ENCODE peak calls at places on chromosomes 13 and 19, in four cellular contexts. T is prostate gland, P is ascending aorta, E is GM06990. I is an unnamed sample.

GRCh38 chr19:38877781-38878574 is at the start of gene RINL:
- DNase-seq in T (no peak), P (no peak), E (peak), I (no peak)

GRCh38 chr19:34692541-34692940 is 15.1 kb downstream of the ZNF302 start:
- DNase-seq in T (no peak), P (no peak), E (no peak), I (no peak)

GRCh38 chr19:56951672-56952071 is 111.1 kb upstream of the PEG3 start:
- DNase-seq in T (no peak), P (no peak), E (no peak), I (no peak)

GRCh38 chr13:33931397-33931987 is 113.5 kb downstream of the RFC3 start:
- DNase-seq in T (peak), P (no peak), E (peak), I (no peak)

GRCh38 chr13:53104120-53104519 is 75.5 kb downstream of the OLFM4 start:
- DNase-seq in T (no peak), P (no peak), E (no peak), I (no peak)

GRCh38 chr13:108494991-108495661 is 134.3 kb upstream of the MYO16 start:
- DNase-seq in T (no peak), P (no peak), E (no peak), I (no peak)

GRCh38 chr19:11091343-11092153 is 2.3 kb downstream of the LDLR start:
- DNase-seq in T (peak), P (peak), E (no peak), I (peak)

GRCh38 chr13:74115138-74115537 is 19.1 kb downstream of the KLF12 start:
- DNase-seq in T (no peak), P (no peak), E (no peak), I (peak)

GRCh38 chr19:51688665-51689571 is 4.2 kb upstream of the SPACA6 start:
- DNase-seq in T (peak), P (peak), E (no peak), I (peak)

GRCh38 chr13:101065314-101065713 is 351.0 kb downstream of the NALCN start:
- DNase-seq in T (no peak), P (no peak), E (no peak), I (peak)

GRCh38 chr19:12868540-12869112 is 12.6 kb downstream of the DNASE2 start:
- DNase-seq in T (no peak), P (no peak), E (no peak), I (no peak)

GRCh38 chr13:47326061-47326460 is 429.2 kb upstream of the HTR2A start:
- DNase-seq in T (no peak), P (no peak), E (no peak), I (no peak)

GRCh38 chr13:101611491-101612475 is 159.3 kb downstream of the ITGBL1 start:
- DNase-seq in T (no peak), P (no peak), E (no peak), I (no peak)

DNA sequence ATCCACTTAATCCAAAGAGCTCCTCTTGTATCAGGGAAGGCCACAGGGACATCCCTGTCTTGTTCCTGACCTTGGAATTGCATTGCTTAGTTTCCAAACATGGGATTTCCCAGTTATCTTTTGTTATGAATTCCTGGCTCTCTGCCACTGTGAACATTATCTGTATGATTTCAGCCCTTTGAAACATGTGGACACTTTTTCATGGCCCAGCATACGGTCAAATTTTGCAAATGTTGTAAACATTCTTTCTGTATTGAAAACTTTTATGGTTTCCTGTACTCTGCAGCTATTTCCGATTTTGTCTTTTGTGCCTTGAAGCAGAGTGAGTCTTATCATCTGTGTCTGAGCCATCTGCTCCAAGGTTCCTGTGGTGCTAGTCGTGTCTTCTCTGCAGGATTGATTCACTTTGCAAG is 4.5 kb upstream of the CFAP97D2 start:
- DNase-seq in T (no peak), P (peak), E (no peak), I (no peak)
- H3K4me3 ChIP-seq in T (no peak), P (no peak), E (no peak), I (no peak)

GRCh38 chr19:15156391-15156790 is 44.4 kb downstream of the NOTCH3 start:
- DNase-seq in T (no peak), P (no peak), E (no peak), I (no peak)

GRCh38 chr19:15159251-15159650 is 41.5 kb downstream of the NOTCH3 start:
- DNase-seq in T (no peak), P (no peak), E (no peak), I (no peak)

GRCh38 chr19:15166700-15167099 is 34.1 kb downstream of the NOTCH3 start:
- DNase-seq in T (no peak), P (no peak), E (no peak), I (no peak)

GRCh38 chr19:15161028-15161984 is 39.5 kb downstream of the NOTCH3 start:
- DNase-seq in T (no peak), P (no peak), E (no peak), I (no peak)
- TF ChIP-seq CTCF in T (no peak), P (no peak), E (peak), I (peak)

GRCh38 chr19:7336321-7336973 is 12.3 kb upstream of the ARHGEF18 start:
- DNase-seq in T (no peak), P (no peak), E (no peak), I (no peak)
- H3K4me3 ChIP-seq in T (no peak), P (no peak), E (no peak), I (no peak)

GRCh38 chr13:94658926-94659649 is 53.3 kb downstream of the SOX21 start:
- DNase-seq in T (no peak), P (no peak), E (no peak), I (no peak)

GRCh38 chr13:94661396-94661795 is 50.9 kb downstream of the SOX21 start:
- DNase-seq in T (no peak), P (no peak), E (no peak), I (no peak)

GRCh38 chr13:94660695-94661324 is 51.5 kb downstream of the SOX21 start:
- DNase-seq in T (no peak), P (no peak), E (no peak), I (no peak)

GRCh38 chr13:94664889-94665288 is 47.5 kb downstream of the SOX21 start:
- DNase-seq in T (no peak), P (no peak), E (no peak), I (no peak)

DNA sequence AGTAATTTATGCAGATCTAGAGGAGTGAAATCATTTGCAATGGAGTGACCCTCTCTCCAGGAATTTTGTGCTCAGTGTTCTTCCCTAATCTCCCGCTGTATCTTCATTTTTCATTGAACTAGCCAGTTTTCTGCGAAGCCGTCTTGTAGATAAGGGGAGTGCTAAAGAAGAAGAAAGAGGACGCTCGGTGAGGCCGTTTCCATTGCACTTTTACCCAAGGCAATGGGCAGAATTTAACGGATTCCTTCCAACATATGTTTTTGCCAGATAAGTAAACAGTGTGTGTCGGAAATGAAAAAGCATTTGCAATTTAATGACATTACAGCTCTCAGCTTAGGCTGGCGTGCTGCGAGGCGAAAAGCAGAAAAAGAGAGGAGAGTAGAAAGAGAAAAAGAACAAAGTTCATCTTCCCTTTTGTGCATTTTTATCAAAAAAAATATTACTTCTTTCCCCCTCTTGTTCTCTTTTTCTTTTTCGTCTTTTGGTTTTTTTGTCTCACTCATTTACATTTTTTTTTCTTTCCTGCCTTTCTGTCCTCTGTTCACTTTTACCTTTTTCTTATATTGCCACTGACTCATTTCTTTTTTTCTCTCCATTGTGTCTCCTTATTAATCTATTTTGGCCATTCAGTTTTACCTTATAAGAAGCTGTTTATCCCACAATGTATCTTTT is 49.9 kb downstream of the SOX21 start:
- DNase-seq in T (no peak), P (no peak), E (no peak), I (no peak)
- TF ChIP-seq CTCF in T (no peak), P (no peak), E (no peak), I (no peak)

GRCh38 chr13:97431365-97431764 is 2.6 kb upstream of the RAP2A start:
- DNase-seq in T (no peak), P (no peak), E (no peak), I (no peak)
- H3K4me3 ChIP-seq in T (no peak), P (no peak), E (no peak), I (no peak)

DNA sequence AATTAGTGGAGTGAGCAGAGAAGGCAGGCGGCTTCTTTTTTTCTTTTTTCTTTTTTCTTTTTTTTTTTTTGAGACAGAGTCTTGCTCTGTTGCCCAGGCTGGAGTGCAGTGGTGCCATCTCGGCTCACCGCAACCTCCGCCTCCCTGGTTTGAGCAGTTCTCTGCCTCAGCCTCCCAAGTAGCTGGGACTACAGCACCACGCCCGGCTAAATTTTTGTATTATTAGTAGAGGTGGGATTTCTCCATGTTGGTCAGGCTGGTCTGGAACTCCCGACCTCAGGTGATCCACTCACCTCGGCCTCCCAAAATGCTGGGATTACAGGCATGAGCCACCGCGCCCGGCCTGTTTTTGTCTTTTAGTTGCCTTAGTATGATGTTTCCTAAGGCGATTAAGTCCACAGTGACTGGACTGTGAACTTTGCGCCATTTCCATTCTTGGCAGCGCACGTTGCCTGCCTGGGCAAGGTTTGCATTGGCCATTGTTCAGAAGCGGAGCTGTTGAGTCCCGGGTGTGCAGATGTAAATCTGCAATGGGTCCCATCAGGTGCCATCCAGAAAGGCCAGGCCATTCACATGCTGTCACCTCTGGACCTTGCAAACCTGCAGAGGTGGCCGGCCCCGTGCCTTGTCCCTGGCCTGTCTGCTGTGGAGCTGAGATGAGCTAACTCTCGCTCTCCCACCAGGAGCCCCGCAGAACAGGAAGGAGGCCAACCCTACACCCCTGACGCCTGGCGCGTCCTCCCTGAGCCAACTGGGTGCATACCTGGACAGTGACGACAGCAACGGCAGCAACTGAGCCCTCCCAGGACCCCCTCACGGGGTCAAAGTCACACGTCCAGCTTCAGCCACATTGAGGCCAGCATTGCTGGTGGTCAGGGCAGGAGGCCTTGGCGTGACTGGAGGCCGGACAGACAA is 10.9 kb upstream of the SHD start:
- DNase-seq in T (no peak), P (no peak), E (no peak), I (no peak)
- TF ChIP-seq CTCF in T (no peak), P (no peak), E (no peak), I (no peak)

GRCh38 chr13:113415032-113415431 is 38.3 kb downstream of the ADPRHL1 start:
- DNase-seq in T (no peak), P (no peak), E (no peak), I (no peak)

GRCh38 chr13:113412440-113412839 is 40.8 kb downstream of the ADPRHL1 start:
- DNase-seq in T (no peak), P (no peak), E (no peak), I (no peak)

GRCh38 chr13:113413178-113413897 is 40.0 kb downstream of the ADPRHL1 start:
- DNase-seq in T (no peak), P (peak), E (no peak), I (no peak)

GRCh38 chr13:113414335-113414734 is 39.0 kb downstream of the ADPRHL1 start:
- DNase-seq in T (no peak), P (no peak), E (no peak), I (no peak)

GRCh38 chr13:113413898-113414282 is 39.4 kb downstream of the ADPRHL1 start:
- DNase-seq in T (no peak), P (peak), E (no peak), I (no peak)
- H3K4me3 ChIP-seq in T (no peak), P (no peak), E (no peak), I (no peak)

GRCh38 chr19:33304760-33305647 is 2.7 kb upstream of the CEBPA start:
- DNase-seq in T (no peak), P (peak), E (no peak), I (no peak)
- TF ChIP-seq CTCF in T (no peak), P (no peak), E (no peak), I (no peak)

GRCh38 chr19:33040994-33041827 is 23.5 kb downstream of the RHPN2 start:
- DNase-seq in T (no peak), P (no peak), E (no peak), I (no peak)
- H3K4me3 ChIP-seq in T (no peak), P (no peak), E (no peak), I (no peak)

GRCh38 chr19:30695171-30695875 is 323.1 kb downstream of the ZNF536 start:
- DNase-seq in T (no peak), P (no peak), E (no peak), I (no peak)
- TF ChIP-seq CTCF in T (no peak), P (no peak), E (peak), I (no peak)